ENCODE peak calls at places on chromosomes 13 and 19, in eight cellular contexts. F is HepG2, B is tibial nerve, D is epithelial cell of proximal tubule, U is astrocyte of the spinal cord, S is astrocyte of the cerebellum, G is PC-3, P is fibroblast of lung. A is an unnamed sample.

GRCh38 chr19:50815443-50815842 is 8.1 kb downstream of the KLK1 start:
- DNase-seq in F (no peak), B (no peak), D (no peak), U (no peak), S (no peak), G (no peak), P (no peak), A (no peak)

GRCh38 chr13:99974939-99975561 is 3.5 kb upstream of the ZIC5 start:
- DNase-seq in F (no peak), B (no peak), D (no peak), U (no peak), S (no peak), G (no peak), P (no peak), A (no peak)

GRCh38 chr19:2415281-2415972 is 12.0 kb downstream of the TIMM13 start:
- DNase-seq in F (no peak), B (no peak), D (no peak), U (no peak), S (no peak), G (no peak), P (no peak), A (no peak)

GRCh38 chr13:76481738-76482137 is 404.5 kb downstream of the KCTD12 start:
- DNase-seq in F (no peak), B (no peak), D (no peak), U (peak), S (no peak), G (peak), P (no peak), A (no peak)

GRCh38 chr19:46478356-46478986 is 7.1 kb upstream of the PNMA8A start:
- DNase-seq in F (no peak), B (no peak), D (no peak), U (peak), S (no peak), G (no peak), P (peak), A (no peak)

GRCh38 chr13:24605923-24606372 is 74.3 kb upstream of the ATP12A start:
- DNase-seq in F (peak), B (no peak), D (no peak), U (no peak), S (no peak), G (peak), P (peak), A (no peak)

GRCh38 chr19:46605356-46605821 is 4.3 kb downstream of the CALM3 start:
- DNase-seq in F (no peak), B (peak), D (no peak), U (no peak), S (no peak), G (no peak), P (no peak), A (no peak)

GRCh38 chr19:661427-662196 is 1.4 kb downstream of the RNF126 start:
- DNase-seq in F (no peak), B (no peak), D (no peak), U (no peak), S (no peak), G (no peak), P (no peak), A (no peak)

GRCh38 chr13:63481334-63481733 is 2065.7 kb upstream of the PCDH20 start:
- DNase-seq in F (no peak), B (no peak), D (no peak), U (peak), S (peak), G (no peak), P (peak), A (no peak)

GRCh38 chr19:47036233-47036651 is 12.2 kb downstream of the TMEM160 start:
- DNase-seq in F (no peak), B (no peak), D (no peak), U (no peak), S (no peak), G (peak), P (no peak), A (peak)

GRCh38 chr19:16400911-16401675 is 70.7 kb downstream of the EPS15L1 start:
- DNase-seq in F (no peak), B (no peak), D (no peak), U (peak), S (no peak), G (no peak), P (no peak), A (no peak)

GRCh38 chr13:81473366-81473899 is 1132.5 kb upstream of the SPRY2 start:
- DNase-seq in F (no peak), B (no peak), D (no peak), U (no peak), S (no peak), G (no peak), P (no peak), A (no peak)

GRCh38 chr13:80036845-80037504 is 304.0 kb downstream of the SPRY2 start:
- DNase-seq in F (no peak), B (no peak), D (no peak), U (no peak), S (no peak), G (no peak), P (no peak), A (no peak)

GRCh38 chr19:3585301-3586123 is at the start of gene GIPC3:
- DNase-seq in F (no peak), B (no peak), D (no peak), U (no peak), S (no peak), G (no peak), P (no peak), A (no peak)

GRCh38 chr19:5103061-5103701 is 134.3 kb downstream of the KDM4B start:
- DNase-seq in F (no peak), B (peak), D (no peak), U (peak), S (peak), G (no peak), P (peak), A (no peak)

GRCh38 chr19:49924004-49924880 is 4.8 kb upstream of the ATF5 start:
- DNase-seq in F (no peak), B (no peak), D (no peak), U (no peak), S (no peak), G (no peak), P (peak), A (peak)

GRCh38 chr13:64471916-64472315 is 2758.2 kb downstream of the PCDH9 start:
- DNase-seq in F (peak), B (no peak), D (no peak), U (peak), S (peak), G (peak), P (peak), A (no peak)

GRCh38 chr13:108223850-108224503 is 5.8 kb downstream of the ABHD13 start:
- DNase-seq in F (no peak), B (no peak), D (no peak), U (no peak), S (no peak), G (no peak), P (no peak), A (no peak)

GRCh38 chr19:7337380-7338194 is 11.2 kb upstream of the ARHGEF18 start:
- DNase-seq in F (no peak), B (no peak), D (no peak), U (no peak), S (no peak), G (no peak), P (no peak), A (no peak)
- TF ChIP-seq CTCF in F (no peak), B (no peak), D (no peak), U (no peak), S (no peak), G (no peak), P (no peak), A (no peak)

GRCh38 chr19:6417713-6418561 is 6.7 kb downstream of the KHSRP start:
- DNase-seq in F (no peak), B (no peak), D (no peak), U (peak), S (no peak), G (peak), P (peak), A (no peak)
- TF ChIP-seq CTCF in F (peak), B (peak), D (peak), U (peak), S (peak), G (peak), P (peak), A (no peak)

DNA sequence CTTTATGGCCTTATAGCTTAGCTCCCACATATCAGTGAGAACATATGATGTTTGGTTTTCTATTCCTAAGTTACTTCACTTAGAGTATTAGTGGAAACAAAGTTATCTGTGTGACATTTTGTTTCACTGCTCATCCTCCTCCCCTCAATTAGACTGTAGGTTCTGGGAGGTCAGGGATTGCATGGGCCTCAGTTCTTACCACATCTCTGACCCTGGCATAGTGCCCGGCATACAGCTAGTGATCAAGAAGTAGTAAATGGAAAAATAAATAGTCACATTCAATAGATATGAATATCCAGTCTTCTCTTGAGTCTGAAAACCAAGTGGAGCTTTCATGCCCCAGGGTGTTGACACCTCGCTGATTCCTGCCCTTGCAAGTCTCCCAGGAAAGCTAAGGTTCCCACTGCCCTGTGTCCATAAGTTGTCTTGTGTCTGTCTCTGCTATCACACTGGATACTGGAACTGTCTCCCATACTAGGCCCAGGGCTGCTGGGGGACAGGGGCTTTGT is 249.5 kb upstream of the TSHZ3 start:
- DNase-seq in F (no peak), B (no peak), D (no peak), U (no peak), S (no peak), G (no peak), P (peak), A (no peak)
- TF ChIP-seq CTCF in F (no peak), B (no peak), D (no peak), U (no peak), S (no peak), G (no peak), P (no peak), A (no peak)

GRCh38 chr19:43430976-43431375 is 16.3 kb downstream of the TEX101 start:
- DNase-seq in F (no peak), B (no peak), D (no peak), U (no peak), S (no peak), G (no peak), P (no peak), A (no peak)

GRCh38 chr19:43433689-43434088 is 19.0 kb downstream of the TEX101 start:
- DNase-seq in F (no peak), B (no peak), D (no peak), U (no peak), S (no peak), G (no peak), P (no peak), A (no peak)

GRCh38 chr19:43429395-43429794 is 14.7 kb downstream of the TEX101 start:
- DNase-seq in F (no peak), B (no peak), D (no peak), U (no peak), S (no peak), G (no peak), P (no peak), A (no peak)

GRCh38 chr19:43432866-43433673 is 18.4 kb downstream of the TEX101 start:
- DNase-seq in F (peak), B (no peak), D (no peak), U (peak), S (peak), G (peak), P (peak), A (peak)

DNA sequence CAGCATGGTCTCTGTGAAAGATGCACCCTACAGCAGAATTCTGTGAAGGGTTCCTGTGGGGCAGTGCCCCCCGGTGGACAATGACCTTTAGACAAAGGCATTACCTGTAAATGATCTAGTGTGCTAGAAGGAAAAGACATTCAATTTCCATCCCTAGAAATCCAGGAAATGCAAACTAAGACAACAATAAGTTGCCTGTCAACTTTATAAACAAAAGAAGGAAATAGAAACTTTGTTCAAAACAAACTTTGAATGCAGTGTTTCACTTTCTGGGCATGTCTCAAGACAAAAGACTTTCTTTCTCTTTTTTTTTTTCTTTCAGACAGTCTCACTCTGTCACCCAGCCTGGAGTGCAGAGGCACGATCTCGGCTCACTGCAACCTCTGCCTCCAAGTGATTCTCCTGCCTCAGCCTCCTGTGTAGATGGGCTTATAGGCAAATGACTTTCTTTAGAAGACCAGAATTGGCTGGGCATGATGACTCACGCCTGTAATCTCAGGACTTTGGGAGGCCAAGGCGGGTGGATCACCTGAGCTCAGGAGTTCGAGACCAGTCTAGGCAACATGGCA is 15.5 kb downstream of the TEX101 start:
- DNase-seq in F (no peak), B (no peak), D (no peak), U (no peak), S (no peak), G (no peak), P (peak), A (no peak)
- TF ChIP-seq CTCF in F (no peak), B (no peak), D (peak), U (no peak), S (no peak), G (no peak), P (no peak), A (peak)

GRCh38 chr19:7927605-7928333 is 1.8 kb upstream of the CTXN1 start:
- DNase-seq in F (no peak), B (no peak), D (no peak), U (no peak), S (no peak), G (no peak), P (no peak), A (no peak)

GRCh38 chr19:7926727-7927604 is 1.0 kb upstream of the CTXN1 start:
- DNase-seq in F (no peak), B (no peak), D (no peak), U (no peak), S (no peak), G (no peak), P (no peak), A (no peak)

GRCh38 chr19:7928334-7928706 is 2.4 kb upstream of the CTXN1 start:
- DNase-seq in F (no peak), B (no peak), D (no peak), U (no peak), S (no peak), G (no peak), P (no peak), A (no peak)

GRCh38 chr19:7930765-7931164 is 4.8 kb upstream of the CTXN1 start:
- DNase-seq in F (no peak), B (no peak), D (no peak), U (no peak), S (no peak), G (no peak), P (no peak), A (no peak)

DNA sequence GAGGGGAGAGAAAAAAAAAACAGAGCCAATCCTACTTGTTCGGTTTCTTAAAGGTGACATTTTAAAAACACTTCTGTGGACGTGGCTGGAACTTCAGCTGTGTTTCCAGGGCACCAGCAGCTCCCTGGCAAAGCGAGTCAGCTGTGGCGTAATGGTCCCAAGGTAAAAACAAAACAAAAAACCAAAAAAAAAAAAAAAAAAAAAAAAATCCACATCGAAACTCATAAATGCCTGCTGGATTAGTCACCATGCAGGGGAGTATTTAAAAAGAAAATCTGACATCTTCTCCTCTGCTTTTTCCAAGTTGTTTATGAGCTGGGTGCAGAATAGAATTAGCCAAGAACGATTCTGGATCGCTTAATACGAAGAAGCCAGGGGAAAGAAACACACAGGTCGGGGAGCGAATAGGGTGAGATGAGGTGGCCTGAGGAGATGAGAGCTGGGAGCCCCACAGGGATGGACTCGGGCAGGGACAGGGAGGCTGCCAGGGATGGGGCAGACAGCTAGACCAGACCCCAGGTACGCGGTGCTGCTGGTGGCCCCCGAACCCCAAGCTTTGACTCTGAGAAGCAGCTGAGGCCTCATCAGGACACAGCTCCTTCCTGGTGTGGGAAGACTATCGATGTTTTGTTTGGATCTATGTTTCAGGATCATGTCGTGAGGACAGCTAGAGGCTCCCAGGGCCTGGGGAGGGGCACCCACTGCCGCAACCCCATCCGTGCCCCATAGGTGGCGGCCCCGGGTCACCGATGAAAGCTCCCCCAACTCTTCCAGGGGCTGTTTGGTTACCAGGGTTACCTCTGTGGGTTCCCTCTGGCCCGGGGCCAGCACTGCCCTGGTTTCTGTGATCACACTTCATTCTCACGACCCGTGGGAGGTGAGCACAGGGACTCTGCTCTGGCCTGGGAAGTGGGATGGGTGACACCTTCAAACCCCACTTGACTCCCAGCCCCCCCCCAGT is 3.1 kb upstream of the CTXN1 start:
- DNase-seq in F (peak), B (peak), D (no peak), U (peak), S (peak), G (peak), P (peak), A (peak)
- TF ChIP-seq CTCF in F (peak), B (peak), D (peak), U (peak), S (peak), G (peak), P (peak), A (peak)

DNA sequence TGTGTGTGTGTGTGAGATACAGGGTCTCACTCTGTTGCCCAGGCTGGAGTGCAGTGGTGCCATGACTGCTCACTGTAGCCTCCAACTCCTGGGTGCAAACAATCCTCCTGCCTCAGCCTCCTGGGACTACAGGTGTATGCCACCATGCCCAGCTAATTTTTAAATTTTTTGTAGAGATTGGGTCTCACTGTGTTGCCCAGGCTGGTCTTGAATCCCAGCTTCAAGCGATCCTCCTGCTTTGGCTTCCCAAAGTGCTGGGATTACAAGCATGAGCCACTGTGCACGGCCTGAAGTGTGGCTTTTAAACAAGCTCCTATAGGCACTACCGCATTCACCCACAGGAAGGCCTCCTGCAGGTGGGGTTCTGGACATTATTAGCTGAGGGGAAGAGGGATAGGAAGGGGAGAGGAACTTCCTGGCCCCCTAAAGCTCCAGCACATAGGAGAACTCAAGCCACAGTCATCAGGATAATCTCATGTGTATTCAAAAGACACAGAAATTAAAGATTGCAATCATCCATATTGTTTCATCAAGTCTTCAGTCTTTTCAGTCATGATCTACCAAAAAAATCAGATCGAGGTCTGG is 24.8 kb upstream of the SLC46A3 start:
- DNase-seq in F (no peak), B (no peak), D (no peak), U (no peak), S (no peak), G (no peak), P (no peak), A (no peak)
- TF ChIP-seq CTCF in F (no peak), B (no peak), D (no peak), U (no peak), S (no peak), G (no peak), P (no peak), A (no peak)

GRCh38 chr19:29380581-29380980 is 145.2 kb upstream of the VSTM2B start:
- DNase-seq in F (no peak), B (no peak), D (no peak), U (no peak), S (no peak), G (no peak), P (no peak), A (no peak)

GRCh38 chr19:29379257-29379986 is 146.4 kb upstream of the VSTM2B start:
- DNase-seq in F (no peak), B (no peak), D (no peak), U (no peak), S (no peak), G (no peak), P (no peak), A (no peak)

GRCh38 chr19:29378543-29379105 is 147.2 kb upstream of the VSTM2B start:
- DNase-seq in F (no peak), B (no peak), D (no peak), U (no peak), S (no peak), G (no peak), P (no peak), A (no peak)

GRCh38 chr19:29376855-29377354 is 148.9 kb upstream of the VSTM2B start:
- DNase-seq in F (no peak), B (no peak), D (no peak), U (no peak), S (no peak), G (no peak), P (no peak), A (no peak)

GRCh38 chr19:29378126-29378525 is 147.7 kb upstream of the VSTM2B start:
- DNase-seq in F (no peak), B (no peak), D (no peak), U (no peak), S (no peak), G (no peak), P (no peak), A (no peak)
- TF ChIP-seq CTCF in F (no peak), B (no peak), D (no peak), U (no peak), S (no peak), G (no peak), P (no peak), A (no peak)

DNA sequence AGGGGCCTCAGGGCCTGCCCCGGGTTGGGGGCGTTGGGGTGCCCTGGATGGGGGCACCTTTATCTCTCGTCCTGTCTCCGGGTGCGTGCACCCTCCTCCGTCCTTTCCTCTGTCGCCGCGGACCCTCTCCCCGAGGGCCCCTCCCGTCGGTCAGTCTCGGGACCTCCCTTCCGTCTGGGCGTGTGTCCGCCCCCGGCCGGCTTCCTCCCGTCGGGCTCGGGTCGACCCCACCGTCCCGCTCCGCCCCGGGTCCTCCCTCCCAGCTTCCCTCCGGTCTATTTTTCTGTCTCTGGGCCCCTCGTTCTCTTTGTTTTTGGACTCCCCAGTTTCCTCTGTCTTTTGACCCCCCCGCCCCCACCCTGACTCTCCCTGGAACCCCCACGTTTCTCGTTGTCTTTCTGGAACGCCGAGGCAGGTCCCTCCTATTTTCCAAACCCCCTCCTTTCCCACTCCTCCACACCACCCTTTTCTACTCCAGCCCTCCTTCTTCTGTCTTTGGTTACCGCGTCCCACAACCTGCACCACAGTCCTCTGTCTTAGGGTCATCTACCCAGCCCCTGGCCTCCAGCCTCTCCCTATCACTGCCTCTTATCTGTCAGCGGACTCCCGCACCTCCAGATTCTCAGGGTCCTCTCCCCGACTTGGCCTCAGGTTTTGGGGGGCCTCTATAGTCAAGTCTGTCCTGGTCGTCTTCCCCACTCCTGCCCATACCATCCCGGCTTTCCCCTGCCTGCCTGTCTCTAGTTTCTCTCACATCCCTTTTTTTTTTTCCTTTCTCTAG is 757 bp downstream of the EGLN2 start:
- DNase-seq in F (no peak), B (no peak), D (no peak), U (no peak), S (no peak), G (no peak), P (no peak), A (no peak)
- TF ChIP-seq CTCF in F (no peak), B (no peak), D (no peak), U (no peak), S (no peak), G (no peak), P (no peak), A (no peak)

A was measured in glutamatergic neuron.